ENCODE peak calls at places on chromosomes 5 and 9, in nine cellular contexts. B is tibial artery; X is NCI-H82; A is activated CD8-positive, alpha-beta memory T cell treated with anti-CD3 and anti-CD28 coated beads, Interleukin-2, amount 10 ng/mL, durations not matched to agents 7 days and 5 days; K is left cardiac atrium; L is activated CD4-positive, alpha-beta T cell treated with anti-CD3 and anti-CD28 coated beads, Interleukin-2, amount 50 U/mL, for 1 hour; S is NCI-H2081; Y is lung microvascular endothelial cell; Z is skeletal muscle cell. E is an unnamed sample.

GRCh38 chr5:119743927-119744326 is 114.6 kb downstream of the FAM170A start:
- DNase-seq in B (no peak), X (peak; percentile 75), A (no peak), K (no peak), L (no peak), S (peak; percentile 44), Y (no peak), Z (no peak), E (peak; percentile 55)

GRCh38 chr5:136070486-136071285 is 41.9 kb downstream of the TGFBI start:
- DNase-seq in B (no peak), X (no peak), A (no peak), K (no peak), L (no peak), S (no peak), Y (no peak), Z (no peak), E (no peak)

GRCh38 chr9:89436963-89437625 is 60.8 kb downstream of the SEMA4D start:
- DNase-seq in B (no peak), X (no peak), A (peak; percentile 52), K (no peak), L (peak; percentile 65), S (peak; percentile 34), Y (no peak), Z (no peak), E (no peak)

GRCh38 chr5:114176356-114176755 is 185.5 kb upstream of the KCNN2 start:
- DNase-seq in B (no peak), X (no peak), A (no peak), K (no peak), L (no peak), S (no peak), Y (no peak), Z (no peak), E (no peak)

GRCh38 chr9:90307177-90307833 is 335.3 kb downstream of the DIRAS2 start:
- DNase-seq in B (no peak), X (peak; percentile 33), A (no peak), K (no peak), L (no peak), S (peak; percentile 96), Y (no peak), Z (peak; percentile 25), E (no peak)

GRCh38 chr5:180170111-180170809 is 38.8 kb downstream of the RASGEF1C start:
- DNase-seq in B (no peak), X (no peak), A (no peak), K (no peak), L (no peak), S (no peak), Y (no peak), Z (no peak), E (peak; percentile 34)

GRCh38 chr5:68047035-68047434 is 168.5 kb upstream of the PIK3R1 start:
- DNase-seq in B (no peak), X (no peak), A (no peak), K (no peak), L (no peak), S (no peak), Y (no peak), Z (peak; percentile 64), E (no peak)

GRCh38 chr5:68482199-68482598 is 266.6 kb downstream of the PIK3R1 start:
- DNase-seq in B (no peak), X (peak; percentile 64), A (no peak), K (no peak), L (no peak), S (no peak), Y (no peak), Z (no peak), E (no peak)

GRCh38 chr5:429453-430188 is 13.4 kb upstream of the EXOC3 start:
- DNase-seq in B (peak; percentile 59), X (no peak), A (no peak), K (no peak), L (no peak), S (peak; percentile 62), Y (no peak), Z (no peak), E (no peak)

GRCh38 chr9:69054989-69055388 is 19.4 kb downstream of the FXN start:
- DNase-seq in B (peak; percentile 53), X (no peak), A (no peak), K (no peak), L (no peak), S (no peak), Y (no peak), Z (no peak), E (no peak)

GRCh38 chr9:84642618-84643017 is 26.9 kb upstream of the NTRK2 start:
- DNase-seq in B (no peak), X (no peak), A (no peak), K (no peak), L (no peak), S (no peak), Y (no peak), Z (no peak), E (no peak)

GRCh38 chr9:97986466-97986865 is 3.3 kb downstream of the ANP32B start:
- DNase-seq in B (no peak), X (no peak), A (no peak), K (no peak), L (no peak), S (no peak), Y (no peak), Z (no peak), E (no peak)

GRCh38 chr5:115209279-115209678 is 39.6 kb upstream of the TRIM36 start:
- DNase-seq in B (no peak), X (no peak), A (peak; percentile 81), K (no peak), L (peak; percentile 0), S (no peak), Y (no peak), Z (no peak), E (no peak)

GRCh38 chr9:127154390-127155191 is 32.2 kb upstream of the ANGPTL2 start:
- DNase-seq in B (peak; percentile 88), X (no peak), A (peak; percentile 41), K (peak; percentile 85), L (no peak), S (no peak), Y (peak; percentile 52), Z (peak; percentile 71), E (no peak)

GRCh38 chr5:113084402-113085083 is 107.9 kb downstream of the DCP2 start:
- DNase-seq in B (no peak), X (peak; percentile 93), A (no peak), K (no peak), L (no peak), S (no peak), Y (no peak), Z (no peak), E (peak; percentile 72)

GRCh38 chr5:122311888-122312669 is at the start of gene SNCAIP:
- DNase-seq in B (peak; percentile 77), X (peak; percentile 23), A (no peak), K (peak; percentile 56), L (no peak), S (peak; percentile 53), Y (peak; percentile 51), Z (no peak), E (peak; percentile 63)

GRCh38 chr5:139402561-139403158 is 1.2 kb downstream of the SPATA24 start:
- DNase-seq in B (no peak), X (peak; percentile 64), A (peak; percentile 53), K (peak; percentile 23), L (no peak), S (no peak), Y (peak; percentile 59), Z (no peak), E (peak; percentile 68)

GRCh38 chr5:107331882-107332281 is 338.9 kb downstream of the EFNA5 start:
- DNase-seq in B (no peak), X (no peak), A (no peak), K (no peak), L (no peak), S (no peak), Y (peak; percentile 1), Z (no peak), E (no peak)

GRCh38 chr5:126395198-126395597 is 28.0 kb upstream of the GRAMD2B start:
- DNase-seq in B (no peak), X (no peak), A (no peak), K (no peak), L (no peak), S (no peak), Y (no peak), Z (no peak), E (no peak)

GRCh38 chr5:13945271-13945670 is 783 bp upstream of the DNAH5 start:
- DNase-seq in B (no peak), X (no peak), A (no peak), K (no peak), L (no peak), S (no peak), Y (no peak), Z (no peak), E (no peak)

GRCh38 chr9:19788614-19789271 is at the start of gene SLC24A2:
- DNase-seq in B (no peak), X (peak; percentile 47), A (no peak), K (no peak), L (no peak), S (peak; percentile 31), Y (no peak), Z (no peak), E (peak; percentile 70)

GRCh38 chr5:151694035-151694485 is 7.3 kb upstream of the SPARC start:
- DNase-seq in B (no peak), X (no peak), A (no peak), K (no peak), L (no peak), S (no peak), Y (no peak), Z (no peak), E (no peak)

GRCh38 chr5:148666353-148666752 is 12.0 kb upstream of the HTR4 start:
- DNase-seq in B (no peak), X (no peak), A (no peak), K (no peak), L (no peak), S (no peak), Y (no peak), Z (no peak), E (no peak)